ENCODE peak calls at places on chromosome 5, in nine cellular contexts. H is IMR-90, D is H1, S is gastrocnemius medialis, V is NB4, B is stomach, T is ovary, X is uterus, Q is A549. C is an unnamed sample.

GRCh38 chr5:95446009-95446408 is 54.8 kb downstream of the FAM81B start:
- DNase-seq in X (no peak), D (no peak), V (no peak), T (no peak), H (peak; percentile 40), B (no peak), Q (no peak), S (no peak), C (peak; percentile 5)

GRCh38 chr5:1751026-1751863 is 48.4 kb downstream of the MRPL36 start:
- DNase-seq in V (no peak), X (no peak), H (no peak), Q (no peak), D (peak; percentile 47), T (no peak), B (no peak), S (no peak), C (no peak)

GRCh38 chr5:142311725-142312124 is 13.1 kb downstream of the SPRY4 start:
- DNase-seq in B (no peak), X (no peak), V (no peak), H (no peak), D (no peak), Q (no peak), S (no peak), T (no peak), C (no peak)

GRCh38 chr5:30436718-30437117 is 756.8 kb upstream of the CDH6 start:
- DNase-seq in B (no peak), Q (no peak), V (peak; percentile 76), D (no peak), X (no peak), T (no peak), H (no peak), S (no peak), C (no peak)

GRCh38 chr5:151182976-151183375 is 25.4 kb upstream of the ANXA6 start:
- DNase-seq in D (no peak), X (peak; percentile 3), V (no peak), Q (no peak), B (no peak), H (no peak), S (no peak), T (no peak), C (no peak)

GRCh38 chr5:55621218-55621617 is 86.5 kb upstream of the PLPP1 start:
- DNase-seq in D (no peak), X (no peak), H (peak; percentile 71), T (no peak), B (no peak), S (no peak), V (no peak), Q (no peak), C (no peak)

GRCh38 chr5:27619982-27620381 is 581.6 kb upstream of the CDH9 start:
- DNase-seq in V (no peak), S (no peak), X (no peak), B (no peak), H (no peak), D (no peak), Q (no peak), T (no peak), C (no peak)

GRCh38 chr5:174204914-174205313 is 159.4 kb downstream of the NSG2 start:
- DNase-seq in B (no peak), V (no peak), X (no peak), T (no peak), Q (no peak), D (peak; percentile 64), H (no peak), S (no peak), C (no peak)

GRCh38 chr5:10655041-10655685 is 91.3 kb downstream of the ANKRD33B start:
- DNase-seq in Q (no peak), B (peak; percentile 24), D (no peak), X (no peak), S (no peak), T (no peak), H (no peak), V (no peak), C (no peak)

GRCh38 chr5:178551059-178551458 is 39.1 kb downstream of the COL23A1 start:
- DNase-seq in X (no peak), S (no peak), V (peak; percentile 54), D (no peak), Q (peak; percentile 16), H (peak; percentile 36), T (no peak), B (no peak), C (no peak)

GRCh38 chr5:102753889-102754498 is 1.1 kb upstream of the PAM start:
- DNase-seq in H (no peak), S (no peak), T (peak; percentile 34), V (no peak), X (no peak), Q (no peak), D (no peak), B (no peak), C (no peak)

GRCh38 chr5:12488161-12488560 is 583.9 kb upstream of the CTNND2 start:
- DNase-seq in X (no peak), Q (no peak), V (no peak), S (no peak), T (no peak), D (no peak), H (no peak), B (no peak), C (no peak)

GRCh38 chr5:149724130-149724850 is 5.8 kb upstream of the PPARGC1B start:
- DNase-seq in T (no peak), D (no peak), Q (no peak), B (no peak), X (no peak), S (no peak), V (peak; percentile 57), H (no peak), C (no peak)

GRCh38 chr5:32506809-32507208 is 62.3 kb upstream of the ZFR start:
- DNase-seq in S (no peak), H (peak; percentile 91), Q (no peak), B (no peak), X (peak; percentile 37), T (no peak), V (no peak), D (no peak), C (peak; percentile 39)

GRCh38 chr5:155616779-155617392 is 603.3 kb downstream of the KIF4B start:
- DNase-seq in X (no peak), T (peak; percentile 48), B (peak; percentile 26), H (no peak), S (no peak), Q (peak; percentile 43), V (peak; percentile 54), D (peak; percentile 90), C (peak; percentile 6)

GRCh38 chr5:21165344-21165743 is 1177.3 kb upstream of the CDH18 start:
- DNase-seq in X (no peak), H (no peak), V (no peak), D (no peak), T (no peak), S (no peak), Q (no peak), B (no peak), C (no peak)

GRCh38 chr5:37665889-37666288 is 174.0 kb downstream of the GDNF start:
- DNase-seq in B (no peak), Q (no peak), V (no peak), T (peak; percentile 70), H (no peak), S (peak; percentile 81), X (peak; percentile 56), D (no peak), C (no peak)

GRCh38 chr5:148477429-148477828 is 93.7 kb downstream of the FBXO38 start:
- DNase-seq in S (no peak), H (no peak), D (no peak), X (no peak), V (no peak), T (no peak), B (no peak), Q (no peak), C (no peak)

GRCh38 chr5:124677376-124677998 is 69.0 kb downstream of the ZNF608 start:
- DNase-seq in T (no peak), D (no peak), Q (no peak), H (peak; percentile 47), B (no peak), X (no peak), S (no peak), V (no peak), C (no peak)

GRCh38 chr5:93579561-93580386 is 1.2 kb downstream of the NR2F1-AS1 start:
- DNase-seq in D (peak; percentile 83), V (peak; percentile 82), T (peak; percentile 76), H (peak; percentile 48), B (no peak), X (no peak), S (no peak), Q (peak; percentile 28), C (no peak)

GRCh38 chr5:79853676-79854418 is 137.2 kb downstream of the MTX3 start:
- DNase-seq in V (peak; percentile 8), X (no peak), S (no peak), B (no peak), T (no peak), H (peak; percentile 16), Q (peak; percentile 4), D (no peak), C (peak; percentile 40)

GRCh38 chr5:164553851-164554250 is 1048.4 kb downstream of the MAT2B start:
- DNase-seq in S (no peak), T (no peak), B (no peak), V (no peak), X (no peak), H (no peak), Q (no peak), D (no peak), C (no peak)

GRCh38 chr5:57412680-57413079 is 69.9 kb downstream of the ACTBL2 start:
- DNase-seq in S (no peak), Q (no peak), V (no peak), D (no peak), X (no peak), T (no peak), B (no peak), H (no peak), C (no peak)
- TF ChIP-seq POLR2A in S (no peak), Q (no peak), V (no peak), D (no peak), X (no peak), T (no peak), B (no peak), H (no peak), C (no peak)

GRCh38 chr5:119335261-119335677 is 20.6 kb upstream of the TNFAIP8 start:
- DNase-seq in B (no peak), Q (no peak), V (no peak), X (no peak), S (no peak), H (no peak), D (no peak), T (no peak), C (no peak)
- TF ChIP-seq POLR2A in B (no peak), Q (no peak), V (no peak), X (no peak), S (no peak), H (no peak), D (no peak), T (no peak), C (no peak)

GRCh38 chr5:59529286-59529685 is 364.2 kb downstream of the PDE4D start:
- DNase-seq in T (no peak), X (no peak), H (no peak), Q (no peak), B (no peak), D (no peak), V (no peak), S (no peak), C (no peak)
- TF ChIP-seq POLR2A in T (no peak), X (no peak), H (no peak), Q (no peak), B (no peak), D (no peak), V (no peak), S (no peak), C (no peak)

DNA sequence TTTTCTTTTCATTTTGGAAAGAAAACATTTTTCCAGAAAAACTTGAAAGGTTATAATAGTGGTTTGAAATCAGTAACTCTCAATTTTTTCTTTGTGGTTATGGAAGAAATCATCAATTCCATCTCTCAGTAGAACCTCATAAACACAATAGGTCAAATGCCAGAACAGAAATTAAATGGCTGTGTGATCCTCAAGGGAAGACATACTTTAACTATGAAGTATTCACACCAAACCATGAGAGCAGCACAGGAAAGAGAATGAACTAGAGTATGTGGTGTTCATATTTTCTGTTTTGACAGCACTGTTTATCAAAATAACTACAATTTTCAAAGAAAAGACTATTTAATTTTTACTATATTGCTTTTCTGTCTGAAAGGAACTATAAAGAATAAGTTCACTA is 29.7 kb upstream of the EFNA5 start:
- DNase-seq in V (no peak), X (no peak), D (no peak), T (no peak), S (no peak), Q (no peak), B (no peak), H (no peak), C (no peak)
- TF ChIP-seq POLR2A in V (no peak), X (no peak), D (no peak), T (no peak), S (no peak), Q (no peak), B (no peak), H (no peak), C (no peak)